ENCODE peak calls at places on chromosomes 4 and X, in four cellular contexts. U is EH, G is SK-N-SH, Y is nucleus accumbens. B is an unnamed sample.

GRCh38 chr4:99536148-99536728 is 25.4 kb downstream of the C4orf17 start:
- DNase-seq in U (no peak), G (peak; percentile 24), Y (no peak), B (no peak)

GRCh38 chrX:318068-318738 is 393 bp downstream of the GTPBP6 start:
- DNase-seq in U (peak; percentile 99), G (peak; percentile 88), Y (no peak), B (peak; percentile 99)

GRCh38 chr4:169311643-169312365 is 41.0 kb upstream of the SH3RF1 start:
- DNase-seq in U (peak; percentile 70), G (peak; percentile 51), Y (no peak), B (peak; percentile 26)

GRCh38 chrX:35919536-35920309 is at the start of gene CFAP47:
- DNase-seq in U (no peak), G (peak; percentile 25), Y (no peak), B (no peak)

GRCh38 chr4:165872443-165873297 is at the start of gene TLL1:
- DNase-seq in U (peak; percentile 32), G (peak; percentile 23), Y (no peak), B (no peak)

GRCh38 chr4:10115657-10116624 is 658 bp downstream of the WDR1 start:
- DNase-seq in U (peak; percentile 70), G (peak; percentile 74), Y (no peak), B (peak; percentile 69)

GRCh38 chr4:6200011-6200921 is at the start of gene JAKMIP1:
- DNase-seq in U (peak; percentile 46), G (peak; percentile 99), Y (peak; percentile 71), B (no peak)

GRCh38 chr4:24771241-24771640 is 24.1 kb upstream of the SOD3 start:
- DNase-seq in U (peak; percentile 55), G (no peak), Y (no peak), B (no peak)

GRCh38 chr4:118381902-118382301 is 29.1 kb upstream of the PRSS12 start:
- DNase-seq in U (no peak), G (no peak), Y (no peak), B (no peak)

GRCh38 chrX:123846598-123847038 is 13.2 kb upstream of the XIAP start:
- DNase-seq in U (peak; percentile 85), G (no peak), Y (no peak), B (no peak)

GRCh38 chr4:121726642-121727268 is 30.0 kb upstream of the ANXA5 start:
- DNase-seq in U (peak; percentile 75), G (peak; percentile 22), Y (no peak), B (peak; percentile 85)

GRCh38 chrX:1427756-1428155 is 25.0 kb downstream of the ASMTL start:
- DNase-seq in U (no peak), G (no peak), Y (no peak), B (no peak)